ENCODE peak calls at places on chromosomes 7 and 10, in nine cellular contexts. G is A172, N is ascending aorta, F is heart left ventricle, M is stomach, I is tibial artery, V is kidney tubule cell, W is T-helper 1 cell, A is glutamatergic neuron. E is an unnamed sample.

GRCh38 chr10:90658791-90659190 is 199.0 kb downstream of the HTR7 start:
- DNase-seq in V (no peak), W (no peak), I (no peak), F (no peak), G (no peak), M (no peak), A (no peak), N (no peak), E (no peak)

GRCh38 chr10:5830629-5831445 is 17.6 kb upstream of the GDI2 start:
- DNase-seq in G (no peak), M (no peak), V (no peak), W (no peak), I (no peak), A (no peak), F (no peak), N (no peak), E (no peak)

GRCh38 chr10:132915411-132915810 is 27.0 kb downstream of the CFAP46 start:
- DNase-seq in A (no peak), G (no peak), M (no peak), I (no peak), V (no peak), W (no peak), F (peak), N (no peak), E (no peak)

GRCh38 chr7:116692599-116693308 is 20.8 kb downstream of the MET start:
- DNase-seq in N (no peak), A (no peak), F (no peak), V (peak), M (no peak), W (no peak), I (no peak), G (peak), E (no peak)

GRCh38 chr7:90720970-90721768 is 125.0 kb downstream of the CDK14 start:
- DNase-seq in G (peak), F (no peak), N (no peak), A (no peak), I (peak), V (peak), W (no peak), M (peak), E (no peak)

GRCh38 chr10:99742701-99743100 is 10.7 kb downstream of the CUTC start:
- DNase-seq in G (no peak), A (no peak), N (no peak), I (no peak), W (no peak), V (no peak), M (no peak), F (no peak), E (no peak)

GRCh38 chr10:96505150-96506136 is 8.3 kb downstream of the TLL2 start:
- DNase-seq in F (no peak), I (no peak), G (no peak), V (no peak), M (no peak), W (no peak), N (no peak), A (no peak), E (no peak)

GRCh38 chr10:132336064-132336746 is 4.2 kb downstream of the LRRC27 start:
- DNase-seq in N (no peak), V (no peak), F (peak), M (no peak), A (no peak), W (no peak), G (no peak), I (no peak), E (no peak)

GRCh38 chr10:28910960-28911359 is 233.6 kb downstream of the BAMBI start:
- DNase-seq in V (peak), W (no peak), A (no peak), N (no peak), G (peak), F (no peak), I (no peak), M (no peak), E (no peak)

GRCh38 chr7:103632972-103633371 is 187.0 kb upstream of the SLC26A5 start:
- DNase-seq in I (no peak), G (peak), F (no peak), N (no peak), V (peak), M (no peak), A (no peak), W (no peak), E (no peak)

GRCh38 chr10:46523119-46523880 is 33.2 kb downstream of the GPRIN2 start:
- DNase-seq in A (peak), N (peak), F (peak), I (peak), M (peak), W (no peak), G (peak), V (peak), E (no peak)

GRCh38 chr10:61822781-61823230 is 78.7 kb upstream of the ARID5B start:
- DNase-seq in N (no peak), V (peak), F (no peak), G (peak), A (no peak), M (no peak), W (no peak), I (no peak), E (no peak)

GRCh38 chr7:51299391-51300133 is 17.0 kb downstream of the COBL start:
- DNase-seq in V (no peak), A (no peak), G (no peak), I (no peak), M (no peak), N (no peak), F (no peak), W (no peak), E (no peak)

GRCh38 chr7:91945476-91945875 is 4.8 kb downstream of the AKAP9 start:
- DNase-seq in M (no peak), V (no peak), N (no peak), A (no peak), F (no peak), G (no peak), W (no peak), I (no peak), E (no peak)

GRCh38 chr7:65269150-65269856 is 104.4 kb upstream of the ZNF92 start:
- DNase-seq in V (peak), A (peak), W (peak), F (peak), I (no peak), N (no peak), G (peak), M (no peak), E (peak)

GRCh38 chr10:110107430-110107829 is 99.6 kb downstream of the ADD3 start:
- DNase-seq in G (no peak), I (no peak), W (no peak), A (no peak), F (no peak), N (no peak), M (no peak), V (no peak), E (no peak)

GRCh38 chr10:96512524-96512991 is 1.2 kb downstream of the TLL2 start:
- DNase-seq in W (peak), V (peak), M (no peak), N (no peak), I (no peak), A (peak), G (no peak), F (peak), E (no peak)

GRCh38 chr7:836429-836828 is 4.2 kb downstream of the SUN1 start:
- DNase-seq in N (no peak), V (peak), I (no peak), A (no peak), F (peak), M (no peak), G (peak), W (no peak), E (no peak)

GRCh38 chr7:101185258-101185839 is 5.3 kb upstream of the NAT16 start:
- DNase-seq in F (no peak), A (no peak), M (no peak), V (peak), G (peak), W (no peak), I (no peak), N (no peak), E (no peak)

GRCh38 chr10:70458329-70459060 is 17.0 kb upstream of the NODAL start:
- DNase-seq in A (peak), V (peak), W (no peak), I (peak), N (peak), G (no peak), F (peak), M (peak), E (no peak)